ENCODE peak calls at places on chromosomes 11 and 22, in eight cellular contexts. One of them, this sample, is unnamed.

GRCh38 chr22:48889887-48890692 is 937.6 kb downstream of the BRD1 start:
- DNase-seq in endothelial cell of umbilical vein: no peak
- DNase-seq in transverse colon: no peak
- DNase-seq in sigmoid colon: peak
- DNase-seq in stomach: no peak
- DNase-seq in HCT116: no peak
- DNase-seq in GM12891: no peak
- DNase-seq in upper lobe of left lung: no peak
- DNase-seq in this sample: no peak

GRCh38 chr11:75233688-75234295 is 6.8 kb upstream of the TPBGL start:
- DNase-seq in endothelial cell of umbilical vein: peak
- DNase-seq in transverse colon: no peak
- DNase-seq in sigmoid colon: no peak
- DNase-seq in stomach: peak
- DNase-seq in HCT116: no peak
- DNase-seq in GM12891: no peak
- DNase-seq in upper lobe of left lung: no peak
- DNase-seq in this sample: no peak

GRCh38 chr11:59222464-59223065 is 9.8 kb upstream of the MPEG1 start:
- DNase-seq in endothelial cell of umbilical vein: no peak
- DNase-seq in transverse colon: no peak
- DNase-seq in sigmoid colon: no peak
- DNase-seq in stomach: no peak
- DNase-seq in HCT116: no peak
- DNase-seq in GM12891: no peak
- DNase-seq in upper lobe of left lung: no peak
- DNase-seq in this sample: no peak

GRCh38 chr22:49143812-49144211 is 683.9 kb downstream of the BRD1 start:
- DNase-seq in endothelial cell of umbilical vein: no peak
- DNase-seq in transverse colon: no peak
- DNase-seq in sigmoid colon: no peak
- DNase-seq in stomach: no peak
- DNase-seq in HCT116: no peak
- DNase-seq in GM12891: no peak
- DNase-seq in upper lobe of left lung: no peak
- DNase-seq in this sample: no peak

GRCh38 chr11:119480375-119481020 is 57.5 kb upstream of the THY1 start:
- DNase-seq in endothelial cell of umbilical vein: no peak
- DNase-seq in transverse colon: no peak
- DNase-seq in sigmoid colon: no peak
- DNase-seq in stomach: no peak
- DNase-seq in HCT116: no peak
- DNase-seq in GM12891: no peak
- DNase-seq in upper lobe of left lung: no peak
- DNase-seq in this sample: no peak

GRCh38 chr11:124751391-124751740 is 689 bp downstream of the VSIG2 start:
- DNase-seq in endothelial cell of umbilical vein: no peak
- DNase-seq in transverse colon: no peak
- DNase-seq in sigmoid colon: no peak
- DNase-seq in stomach: no peak
- DNase-seq in HCT116: no peak
- DNase-seq in GM12891: no peak
- DNase-seq in upper lobe of left lung: peak
- DNase-seq in this sample: no peak

GRCh38 chr11:27055065-27055682 is 14.6 kb downstream of the BBOX1 start:
- DNase-seq in endothelial cell of umbilical vein: no peak
- DNase-seq in transverse colon: peak
- DNase-seq in sigmoid colon: no peak
- DNase-seq in stomach: no peak
- DNase-seq in HCT116: no peak
- DNase-seq in GM12891: no peak
- DNase-seq in upper lobe of left lung: no peak
- DNase-seq in this sample: no peak

GRCh38 chr22:20009018-20009482 is 7.6 kb downstream of the ARVCF start:
- DNase-seq in endothelial cell of umbilical vein: no peak
- DNase-seq in transverse colon: no peak
- DNase-seq in sigmoid colon: no peak
- DNase-seq in stomach: no peak
- DNase-seq in HCT116: no peak
- DNase-seq in GM12891: no peak
- DNase-seq in upper lobe of left lung: no peak
- DNase-seq in this sample: no peak

GRCh38 chr22:50119768-50120251 is 30.0 kb downstream of the MOV10L1 start:
- DNase-seq in endothelial cell of umbilical vein: peak
- DNase-seq in transverse colon: no peak
- DNase-seq in sigmoid colon: peak
- DNase-seq in stomach: no peak
- DNase-seq in HCT116: no peak
- DNase-seq in GM12891: no peak
- DNase-seq in upper lobe of left lung: no peak
- DNase-seq in this sample: no peak

GRCh38 chr11:123457187-123457770 is 27.2 kb downstream of the GRAMD1B start:
- DNase-seq in endothelial cell of umbilical vein: no peak
- DNase-seq in transverse colon: peak
- DNase-seq in sigmoid colon: peak
- DNase-seq in stomach: no peak
- DNase-seq in HCT116: no peak
- DNase-seq in GM12891: no peak
- DNase-seq in upper lobe of left lung: no peak
- DNase-seq in this sample: no peak

GRCh38 chr11:39327302-39327701 is 2132.2 kb downstream of the LRRC4C start:
- DNase-seq in endothelial cell of umbilical vein: no peak
- DNase-seq in transverse colon: no peak
- DNase-seq in sigmoid colon: no peak
- DNase-seq in stomach: peak
- DNase-seq in HCT116: no peak
- DNase-seq in GM12891: no peak
- DNase-seq in upper lobe of left lung: no peak
- DNase-seq in this sample: no peak

GRCh38 chr11:118522571-118523072 is 4.7 kb upstream of the TTC36 start:
- DNase-seq in endothelial cell of umbilical vein: peak
- DNase-seq in transverse colon: no peak
- DNase-seq in sigmoid colon: no peak
- DNase-seq in stomach: no peak
- DNase-seq in HCT116: no peak
- DNase-seq in GM12891: no peak
- DNase-seq in upper lobe of left lung: no peak
- DNase-seq in this sample: no peak

GRCh38 chr11:112157274-112157766 is 6.6 kb downstream of the IL18 start:
- DNase-seq in endothelial cell of umbilical vein: peak
- DNase-seq in transverse colon: no peak
- DNase-seq in sigmoid colon: no peak
- DNase-seq in stomach: no peak
- DNase-seq in HCT116: peak
- DNase-seq in GM12891: no peak
- DNase-seq in upper lobe of left lung: no peak
- DNase-seq in this sample: no peak

GRCh38 chr11:132402056-132402684 is 1031.8 kb downstream of the NTM start:
- DNase-seq in endothelial cell of umbilical vein: no peak
- DNase-seq in transverse colon: peak
- DNase-seq in sigmoid colon: no peak
- DNase-seq in stomach: no peak
- DNase-seq in HCT116: no peak
- DNase-seq in GM12891: peak
- DNase-seq in upper lobe of left lung: no peak
- DNase-seq in this sample: peak

GRCh38 chr22:38112361-38112760 is 1.9 kb upstream of the BAIAP2L2 start:
- DNase-seq in endothelial cell of umbilical vein: no peak
- DNase-seq in transverse colon: peak
- DNase-seq in sigmoid colon: no peak
- DNase-seq in stomach: no peak
- DNase-seq in HCT116: no peak
- DNase-seq in GM12891: no peak
- DNase-seq in upper lobe of left lung: peak
- DNase-seq in this sample: no peak

GRCh38 chr22:42623301-42623751 is 8.6 kb upstream of the POLDIP3 start:
- DNase-seq in endothelial cell of umbilical vein: no peak
- DNase-seq in transverse colon: peak
- DNase-seq in sigmoid colon: no peak
- DNase-seq in stomach: peak
- DNase-seq in HCT116: no peak
- DNase-seq in GM12891: no peak
- DNase-seq in upper lobe of left lung: peak
- DNase-seq in this sample: no peak

GRCh38 chr22:42622061-42622710 is 7.5 kb upstream of the POLDIP3 start:
- DNase-seq in endothelial cell of umbilical vein: no peak
- DNase-seq in transverse colon: peak
- DNase-seq in sigmoid colon: no peak
- DNase-seq in stomach: no peak
- DNase-seq in HCT116: no peak
- DNase-seq in GM12891: no peak
- DNase-seq in upper lobe of left lung: peak
- DNase-seq in this sample: no peak

GRCh38 chr22:42619261-42620063 is 4.8 kb upstream of the POLDIP3 start:
- DNase-seq in endothelial cell of umbilical vein: no peak
- DNase-seq in transverse colon: peak
- DNase-seq in sigmoid colon: no peak
- DNase-seq in stomach: no peak
- DNase-seq in HCT116: no peak
- DNase-seq in GM12891: no peak
- DNase-seq in upper lobe of left lung: peak
- DNase-seq in this sample: no peak

GRCh38 chr22:42620084-42620483 is 5.4 kb upstream of the POLDIP3 start:
- DNase-seq in endothelial cell of umbilical vein: no peak
- DNase-seq in transverse colon: no peak
- DNase-seq in sigmoid colon: no peak
- DNase-seq in stomach: no peak
- DNase-seq in HCT116: no peak
- DNase-seq in GM12891: no peak
- DNase-seq in upper lobe of left lung: no peak
- DNase-seq in this sample: no peak

GRCh38 chr22:42621505-42622002 is 6.9 kb upstream of the POLDIP3 start:
- DNase-seq in endothelial cell of umbilical vein: peak
- DNase-seq in transverse colon: peak
- DNase-seq in sigmoid colon: no peak
- DNase-seq in stomach: peak
- DNase-seq in HCT116: peak
- DNase-seq in GM12891: peak
- DNase-seq in upper lobe of left lung: peak
- DNase-seq in this sample: peak
- TF ChIP-seq POLR2AphosphoS5 in endothelial cell of umbilical vein: no peak
- TF ChIP-seq POLR2AphosphoS5 in transverse colon: peak
- TF ChIP-seq POLR2AphosphoS5 in sigmoid colon: no peak
- TF ChIP-seq POLR2AphosphoS5 in stomach: no peak
- TF ChIP-seq POLR2AphosphoS5 in HCT116: no peak
- TF ChIP-seq POLR2AphosphoS5 in GM12891: no peak
- TF ChIP-seq POLR2AphosphoS5 in upper lobe of left lung: no peak
- TF ChIP-seq POLR2AphosphoS5 in this sample: no peak

DNA sequence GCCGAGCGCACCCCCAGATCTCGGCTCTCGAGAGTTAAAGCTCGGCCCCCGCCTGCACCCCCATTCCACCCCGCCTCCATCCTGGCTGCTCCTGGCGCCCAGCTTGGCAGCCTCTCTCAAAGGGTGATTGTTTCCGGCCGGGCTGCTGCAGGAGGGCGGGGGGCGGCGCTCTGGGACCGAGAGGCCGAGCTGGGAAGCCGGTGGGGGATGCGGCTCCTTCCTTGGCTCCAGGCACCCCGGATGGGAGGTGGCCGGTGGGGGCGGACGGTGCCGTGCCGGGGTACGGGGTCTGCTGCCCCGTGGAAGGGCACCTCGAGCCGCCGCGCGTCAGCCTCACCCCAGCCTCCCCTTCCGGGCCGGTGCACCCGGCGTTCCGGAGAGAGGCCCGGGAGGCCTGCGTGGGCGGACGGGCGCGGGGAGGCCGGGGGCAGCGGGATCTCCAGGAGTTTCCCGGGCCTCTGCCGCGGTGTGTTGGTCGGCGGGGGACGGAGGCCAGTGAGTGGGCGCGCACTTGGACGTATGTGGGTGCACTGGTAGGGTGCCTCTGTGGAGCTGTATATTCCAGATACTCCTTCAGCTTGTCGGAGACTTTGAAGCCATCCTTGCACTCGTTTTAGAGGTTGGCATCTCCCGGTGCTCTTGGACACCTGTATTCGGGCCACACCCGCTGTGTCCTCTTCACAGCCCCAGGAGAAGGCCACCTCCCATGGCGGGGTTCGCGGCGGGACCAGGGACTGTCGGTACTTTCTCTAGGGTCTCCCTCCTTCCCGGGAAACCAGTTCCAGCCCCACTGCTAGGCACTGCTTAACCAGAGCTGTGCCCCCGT is 679 bp upstream of the B3GAT1 start:
- DNase-seq in endothelial cell of umbilical vein: no peak
- DNase-seq in transverse colon: peak
- DNase-seq in sigmoid colon: no peak
- DNase-seq in stomach: peak
- DNase-seq in HCT116: no peak
- DNase-seq in GM12891: no peak
- DNase-seq in upper lobe of left lung: peak
- DNase-seq in this sample: no peak
- TF ChIP-seq POLR2A in endothelial cell of umbilical vein: no peak
- TF ChIP-seq POLR2A in transverse colon: no peak
- TF ChIP-seq POLR2A in sigmoid colon: no peak
- TF ChIP-seq POLR2A in stomach: no peak
- TF ChIP-seq POLR2A in HCT116: no peak
- TF ChIP-seq POLR2A in GM12891: no peak
- TF ChIP-seq POLR2A in upper lobe of left lung: no peak
- TF ChIP-seq POLR2A in this sample: no peak

GRCh38 chr11:134032031-134032430 is 36.8 kb upstream of the JAM3 start:
- DNase-seq in endothelial cell of umbilical vein: no peak
- DNase-seq in transverse colon: no peak
- DNase-seq in sigmoid colon: no peak
- DNase-seq in stomach: no peak
- DNase-seq in HCT116: no peak
- DNase-seq in GM12891: no peak
- DNase-seq in upper lobe of left lung: no peak
- DNase-seq in this sample: no peak
- TF ChIP-seq POLR2AphosphoS5 in endothelial cell of umbilical vein: no peak
- TF ChIP-seq POLR2AphosphoS5 in transverse colon: no peak
- TF ChIP-seq POLR2AphosphoS5 in sigmoid colon: no peak
- TF ChIP-seq POLR2AphosphoS5 in stomach: no peak
- TF ChIP-seq POLR2AphosphoS5 in HCT116: no peak
- TF ChIP-seq POLR2AphosphoS5 in GM12891: no peak
- TF ChIP-seq POLR2AphosphoS5 in upper lobe of left lung: no peak
- TF ChIP-seq POLR2AphosphoS5 in this sample: no peak

GRCh38 chr22:30539368-30539767 is 7.2 kb downstream of the SEC14L6 start:
- DNase-seq in endothelial cell of umbilical vein: no peak
- DNase-seq in transverse colon: no peak
- DNase-seq in sigmoid colon: no peak
- DNase-seq in stomach: no peak
- DNase-seq in HCT116: no peak
- DNase-seq in GM12891: no peak
- DNase-seq in upper lobe of left lung: no peak
- DNase-seq in this sample: no peak

GRCh38 chr22:30546616-30547015 is at the start of gene SEC14L6:
- DNase-seq in endothelial cell of umbilical vein: no peak
- DNase-seq in transverse colon: no peak
- DNase-seq in sigmoid colon: no peak
- DNase-seq in stomach: no peak
- DNase-seq in HCT116: no peak
- DNase-seq in GM12891: no peak
- DNase-seq in upper lobe of left lung: no peak
- DNase-seq in this sample: no peak

GRCh38 chr22:30538280-30538679 is 8.3 kb downstream of the SEC14L6 start:
- DNase-seq in endothelial cell of umbilical vein: no peak
- DNase-seq in transverse colon: no peak
- DNase-seq in sigmoid colon: no peak
- DNase-seq in stomach: no peak
- DNase-seq in HCT116: no peak
- DNase-seq in GM12891: no peak
- DNase-seq in upper lobe of left lung: no peak
- DNase-seq in this sample: no peak

GRCh38 chr22:30542811-30543188 is 3.7 kb downstream of the SEC14L6 start:
- DNase-seq in endothelial cell of umbilical vein: no peak
- DNase-seq in transverse colon: no peak
- DNase-seq in sigmoid colon: no peak
- DNase-seq in stomach: no peak
- DNase-seq in HCT116: no peak
- DNase-seq in GM12891: no peak
- DNase-seq in upper lobe of left lung: no peak
- DNase-seq in this sample: no peak

GRCh38 chr22:30541979-30542810 is 4.3 kb downstream of the SEC14L6 start:
- DNase-seq in endothelial cell of umbilical vein: no peak
- DNase-seq in transverse colon: no peak
- DNase-seq in sigmoid colon: no peak
- DNase-seq in stomach: peak
- DNase-seq in HCT116: no peak
- DNase-seq in GM12891: no peak
- DNase-seq in upper lobe of left lung: peak
- DNase-seq in this sample: no peak
- TF ChIP-seq POLR2A in endothelial cell of umbilical vein: no peak
- TF ChIP-seq POLR2A in transverse colon: no peak
- TF ChIP-seq POLR2A in sigmoid colon: no peak
- TF ChIP-seq POLR2A in stomach: no peak
- TF ChIP-seq POLR2A in HCT116: no peak
- TF ChIP-seq POLR2A in GM12891: no peak
- TF ChIP-seq POLR2A in upper lobe of left lung: no peak
- TF ChIP-seq POLR2A in this sample: no peak